ENCODE peak calls at places on chromosome 3, in five cellular contexts. F is activated CD8-positive, alpha-beta memory T cell treated with anti-CD3 and anti-CD28 coated beads, Interleukin-2, amount 50 U/mL, for 48 hours; G is cardiac fibroblast; H is lower lobe of right lung; E is CD8-positive, alpha-beta T cell. M is an unnamed sample.

GRCh38 chr3:27345493-27345892 is 23.7 kb downstream of the NEK10 start:
- DNase-seq in F (no peak), G (no peak), H (no peak), E (no peak), M (no peak)

GRCh38 chr3:123751478-123751877 is 132.7 kb downstream of the MYLK start:
- DNase-seq in F (no peak), G (no peak), H (no peak), E (no peak), M (no peak)

GRCh38 chr3:196012941-196013471 is 68.9 kb downstream of the TFRC start:
- DNase-seq in F (no peak), G (no peak), H (no peak), E (no peak), M (no peak)

GRCh38 chr3:132641837-132642538 is 17.6 kb downstream of the ACAD11 start:
- DNase-seq in F (no peak), G (peak), H (no peak), E (no peak), M (peak)

GRCh38 chr3:100516843-100517242 is 24.4 kb downstream of the TMEM45A start:
- DNase-seq in F (no peak), G (peak), H (no peak), E (no peak), M (peak)

GRCh38 chr3:57822686-57823085 is 66.6 kb downstream of the SLMAP start:
- DNase-seq in F (no peak), G (no peak), H (no peak), E (no peak), M (no peak)

GRCh38 chr3:122674339-122674738 is 6.3 kb upstream of the PARP14 start:
- DNase-seq in F (no peak), G (no peak), H (no peak), E (no peak), M (no peak)

GRCh38 chr3:134766290-134766689 is 28.8 kb upstream of the EPHB1 start:
- DNase-seq in F (no peak), G (no peak), H (no peak), E (no peak), M (no peak)

GRCh38 chr3:16286672-16287604 is 21.9 kb downstream of the OXNAD1 start:
- DNase-seq in F (no peak), G (no peak), H (no peak), E (no peak), M (no peak)

GRCh38 chr3:114551770-114552526 is 258.1 kb downstream of the TIGIT start:
- DNase-seq in F (no peak), G (peak), H (no peak), E (no peak), M (peak)

GRCh38 chr3:146469206-146470017 is at the start of gene PLSCR2:
- DNase-seq in F (peak), G (peak), H (peak), E (peak), M (no peak)

GRCh38 chr3:162437480-162437879 is 940.9 kb downstream of the OTOL1 start:
- DNase-seq in F (no peak), G (peak), H (no peak), E (no peak), M (no peak)

GRCh38 chr3:194384156-194384555 is 14.6 kb upstream of the LRRC15 start:
- DNase-seq in F (no peak), G (no peak), H (no peak), E (no peak), M (no peak)

GRCh38 chr3:115713247-115713646 is 89.9 kb downstream of the GAP43 start:
- DNase-seq in F (no peak), G (no peak), H (peak), E (no peak), M (peak)

GRCh38 chr3:25483456-25483855 is 55.4 kb downstream of the RARB start:
- DNase-seq in F (no peak), G (peak), H (no peak), E (no peak), M (no peak)

GRCh38 chr3:108123326-108123725 is 32.5 kb upstream of the CD47 start:
- DNase-seq in F (no peak), G (no peak), H (no peak), E (no peak), M (no peak)

GRCh38 chr3:69767571-69767970 is 28.3 kb downstream of the MITF start:
- DNase-seq in F (no peak), G (no peak), H (no peak), E (no peak), M (no peak)

GRCh38 chr3:122298239-122298638 is 26.8 kb upstream of the CSTA start:
- DNase-seq in F (no peak), G (no peak), H (no peak), E (no peak), M (no peak)

GRCh38 chr3:21705769-21706168 is 45.2 kb downstream of the ZNF385D start:
- DNase-seq in F (no peak), G (peak), H (no peak), E (no peak), M (peak)

GRCh38 chr3:190217081-190217480 is 96.4 kb upstream of the P3H2 start:
- DNase-seq in F (no peak), G (peak), H (no peak), E (no peak), M (peak)

M was measured in adipocyte.